ENCODE peak calls at places on chromosome 12, in ten cellular contexts. One of them, this sample, is unnamed.
A peak's percentile ranks its signal among the peaks of the same experiment; 100 is the strongest.

GRCh38 chr12:112606611-112607366 is 184.8 kb upstream of the RPH3A start:
- DNase-seq in HepG2: no peak
- DNase-seq in adrenal gland: no peak
- DNase-seq in progenitor cell of endocrine pancreas: no peak
- DNase-seq in colonic mucosa: no peak
- DNase-seq in brain microvascular endothelial cell: no peak
- DNase-seq in activated CD8-positive, alpha-beta T cell treated with anti-CD3 and anti-CD28 coated beads for 36 hours: peak; percentile 3
- DNase-seq in HFFc6: no peak
- DNase-seq in transverse colon: no peak
- DNase-seq in tibial artery: no peak
- DNase-seq in this sample: no peak

GRCh38 chr12:12439636-12440035 is 82.8 kb downstream of the BORCS5 start:
- DNase-seq in HepG2: peak; percentile 87
- DNase-seq in adrenal gland: peak; percentile 65
- DNase-seq in progenitor cell of endocrine pancreas: no peak
- DNase-seq in colonic mucosa: no peak
- DNase-seq in brain microvascular endothelial cell: peak; percentile 79
- DNase-seq in activated CD8-positive, alpha-beta T cell treated with anti-CD3 and anti-CD28 coated beads for 36 hours: peak; percentile 75
- DNase-seq in HFFc6: peak; percentile 34
- DNase-seq in transverse colon: no peak
- DNase-seq in tibial artery: no peak
- DNase-seq in this sample: no peak

GRCh38 chr12:132327351-132328171 is 1.8 kb downstream of the GALNT9 start:
- DNase-seq in HepG2: no peak
- DNase-seq in adrenal gland: peak; percentile 90
- DNase-seq in progenitor cell of endocrine pancreas: no peak
- DNase-seq in colonic mucosa: peak; percentile 40
- DNase-seq in brain microvascular endothelial cell: peak; percentile 88
- DNase-seq in activated CD8-positive, alpha-beta T cell treated with anti-CD3 and anti-CD28 coated beads for 36 hours: peak; percentile 85
- DNase-seq in HFFc6: peak; percentile 90
- DNase-seq in transverse colon: peak; percentile 61
- DNase-seq in tibial artery: no peak
- DNase-seq in this sample: no peak

GRCh38 chr12:20963762-20964161 is 153.3 kb downstream of the SLCO1B3 start:
- DNase-seq in HepG2: no peak
- DNase-seq in adrenal gland: no peak
- DNase-seq in progenitor cell of endocrine pancreas: no peak
- DNase-seq in colonic mucosa: no peak
- DNase-seq in brain microvascular endothelial cell: no peak
- DNase-seq in activated CD8-positive, alpha-beta T cell treated with anti-CD3 and anti-CD28 coated beads for 36 hours: no peak
- DNase-seq in HFFc6: no peak
- DNase-seq in transverse colon: no peak
- DNase-seq in tibial artery: no peak
- DNase-seq in this sample: no peak

GRCh38 chr12:93722757-93723567 is 45.8 kb downstream of the CRADD start:
- DNase-seq in HepG2: no peak
- DNase-seq in adrenal gland: peak; percentile 31
- DNase-seq in progenitor cell of endocrine pancreas: no peak
- DNase-seq in colonic mucosa: no peak
- DNase-seq in brain microvascular endothelial cell: no peak
- DNase-seq in activated CD8-positive, alpha-beta T cell treated with anti-CD3 and anti-CD28 coated beads for 36 hours: no peak
- DNase-seq in HFFc6: peak; percentile 90
- DNase-seq in transverse colon: no peak
- DNase-seq in tibial artery: no peak
- DNase-seq in this sample: no peak

GRCh38 chr12:50981319-50982239 is 29.2 kb downstream of the HIGD1C start:
- DNase-seq in HepG2: peak; percentile 57
- DNase-seq in adrenal gland: no peak
- DNase-seq in progenitor cell of endocrine pancreas: no peak
- DNase-seq in colonic mucosa: peak; percentile 36
- DNase-seq in brain microvascular endothelial cell: no peak
- DNase-seq in activated CD8-positive, alpha-beta T cell treated with anti-CD3 and anti-CD28 coated beads for 36 hours: no peak
- DNase-seq in HFFc6: no peak
- DNase-seq in transverse colon: no peak
- DNase-seq in tibial artery: no peak
- DNase-seq in this sample: peak; percentile 13

GRCh38 chr12:95198914-95199313 is 18.4 kb downstream of the FGD6 start:
- DNase-seq in HepG2: no peak
- DNase-seq in adrenal gland: no peak
- DNase-seq in progenitor cell of endocrine pancreas: no peak
- DNase-seq in colonic mucosa: no peak
- DNase-seq in brain microvascular endothelial cell: no peak
- DNase-seq in activated CD8-positive, alpha-beta T cell treated with anti-CD3 and anti-CD28 coated beads for 36 hours: no peak
- DNase-seq in HFFc6: no peak
- DNase-seq in transverse colon: no peak
- DNase-seq in tibial artery: no peak
- DNase-seq in this sample: no peak

GRCh38 chr12:53193040-53193439 is 12.3 kb upstream of the CSAD start:
- DNase-seq in HepG2: no peak
- DNase-seq in adrenal gland: no peak
- DNase-seq in progenitor cell of endocrine pancreas: no peak
- DNase-seq in colonic mucosa: no peak
- DNase-seq in brain microvascular endothelial cell: no peak
- DNase-seq in activated CD8-positive, alpha-beta T cell treated with anti-CD3 and anti-CD28 coated beads for 36 hours: no peak
- DNase-seq in HFFc6: no peak
- DNase-seq in transverse colon: no peak
- DNase-seq in tibial artery: peak; percentile 60
- DNase-seq in this sample: no peak

GRCh38 chr12:29455087-29455486 is 42.4 kb downstream of the OVCH1 start:
- DNase-seq in HepG2: no peak
- DNase-seq in adrenal gland: no peak
- DNase-seq in progenitor cell of endocrine pancreas: no peak
- DNase-seq in colonic mucosa: no peak
- DNase-seq in brain microvascular endothelial cell: no peak
- DNase-seq in activated CD8-positive, alpha-beta T cell treated with anti-CD3 and anti-CD28 coated beads for 36 hours: no peak
- DNase-seq in HFFc6: no peak
- DNase-seq in transverse colon: no peak
- DNase-seq in tibial artery: no peak
- DNase-seq in this sample: no peak

GRCh38 chr12:12585115-12585862 is 22.6 kb upstream of the DUSP16 start:
- DNase-seq in HepG2: peak; percentile 39
- DNase-seq in adrenal gland: peak; percentile 67
- DNase-seq in progenitor cell of endocrine pancreas: no peak
- DNase-seq in colonic mucosa: no peak
- DNase-seq in brain microvascular endothelial cell: no peak
- DNase-seq in activated CD8-positive, alpha-beta T cell treated with anti-CD3 and anti-CD28 coated beads for 36 hours: no peak
- DNase-seq in HFFc6: no peak
- DNase-seq in transverse colon: no peak
- DNase-seq in tibial artery: no peak
- DNase-seq in this sample: no peak

GRCh38 chr12:2324375-2324774 is 271.6 kb downstream of the CACNA1C start:
- DNase-seq in HepG2: no peak
- DNase-seq in adrenal gland: peak; percentile 8
- DNase-seq in progenitor cell of endocrine pancreas: no peak
- DNase-seq in colonic mucosa: peak; percentile 64
- DNase-seq in brain microvascular endothelial cell: no peak
- DNase-seq in activated CD8-positive, alpha-beta T cell treated with anti-CD3 and anti-CD28 coated beads for 36 hours: no peak
- DNase-seq in HFFc6: no peak
- DNase-seq in transverse colon: peak; percentile 65
- DNase-seq in tibial artery: no peak
- DNase-seq in this sample: no peak

DNA sequence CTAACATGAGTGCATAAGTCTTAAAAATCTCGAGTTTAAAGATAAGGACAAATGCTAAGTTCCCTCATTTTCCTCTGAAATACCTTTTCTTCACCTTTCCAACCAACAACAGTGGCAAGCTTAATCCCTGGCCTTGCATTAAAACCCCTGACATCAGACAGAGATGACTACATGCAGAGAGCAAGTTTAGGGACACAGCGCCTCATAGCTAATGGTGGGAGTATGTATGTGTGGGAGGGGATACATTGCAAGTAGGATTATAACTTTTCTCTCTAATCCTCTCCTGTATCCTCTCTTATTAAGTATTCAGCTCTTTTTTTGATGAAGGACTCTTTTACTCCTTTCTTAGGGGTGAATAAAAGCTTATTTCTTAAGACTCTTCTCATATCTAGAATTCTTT is 547.1 kb downstream of the CCER1 start:
- DNase-seq in HepG2: no peak
- DNase-seq in adrenal gland: no peak
- DNase-seq in progenitor cell of endocrine pancreas: no peak
- DNase-seq in colonic mucosa: no peak
- DNase-seq in brain microvascular endothelial cell: no peak
- DNase-seq in activated CD8-positive, alpha-beta T cell treated with anti-CD3 and anti-CD28 coated beads for 36 hours: peak; percentile 1
- DNase-seq in HFFc6: no peak
- DNase-seq in transverse colon: no peak
- DNase-seq in tibial artery: no peak
- DNase-seq in this sample: no peak
- TF ChIP-seq CTCF in HepG2: no peak
- TF ChIP-seq CTCF in adrenal gland: no peak
- TF ChIP-seq CTCF in progenitor cell of endocrine pancreas: no peak
- TF ChIP-seq CTCF in colonic mucosa: no peak
- TF ChIP-seq CTCF in brain microvascular endothelial cell: peak; percentile 10
- TF ChIP-seq CTCF in activated CD8-positive, alpha-beta T cell treated with anti-CD3 and anti-CD28 coated beads for 36 hours: no peak
- TF ChIP-seq CTCF in HFFc6: no peak
- TF ChIP-seq CTCF in transverse colon: no peak
- TF ChIP-seq CTCF in tibial artery: no peak
- TF ChIP-seq CTCF in this sample: peak; percentile 18

DNA sequence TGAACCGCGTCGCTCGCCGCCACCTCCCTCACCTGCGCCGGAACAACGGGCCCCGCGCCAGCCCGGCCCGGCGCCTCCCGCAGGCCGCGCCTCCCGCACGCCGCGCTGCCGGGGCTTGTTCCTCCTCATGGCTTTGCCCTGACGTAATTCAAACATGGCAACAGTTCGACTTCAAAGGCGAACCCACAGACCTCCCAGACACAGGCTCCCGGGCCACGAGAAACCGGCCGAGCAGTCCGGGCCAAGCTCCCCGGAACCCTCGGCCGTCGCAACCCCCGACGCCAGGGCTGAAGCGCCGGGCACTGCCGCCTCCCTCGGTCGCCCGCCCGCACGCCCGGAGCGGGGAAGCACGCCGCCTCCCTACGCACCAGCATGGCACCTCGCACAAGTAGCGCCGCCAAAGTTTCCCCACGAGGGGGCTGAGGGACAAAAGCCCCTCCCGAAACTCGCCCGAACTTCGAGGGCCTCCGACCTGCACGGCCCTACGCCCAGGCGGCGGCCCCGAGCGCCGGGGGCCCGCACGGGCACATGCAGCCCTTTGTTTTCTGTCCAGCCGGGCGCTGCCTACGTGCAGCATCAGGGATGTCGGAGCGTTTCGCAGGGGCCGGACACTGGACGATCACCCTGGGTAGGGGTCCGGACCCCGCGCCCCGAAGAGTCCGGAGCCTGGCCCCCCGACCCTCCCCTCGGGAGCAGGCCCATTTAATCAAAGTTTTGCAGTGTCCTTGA is 1.7 kb downstream of the SINHCAF start:
- DNase-seq in HepG2: peak; percentile 78
- DNase-seq in adrenal gland: peak; percentile 80
- DNase-seq in progenitor cell of endocrine pancreas: peak; percentile 77
- DNase-seq in colonic mucosa: peak; percentile 79
- DNase-seq in brain microvascular endothelial cell: peak; percentile 55
- DNase-seq in activated CD8-positive, alpha-beta T cell treated with anti-CD3 and anti-CD28 coated beads for 36 hours: peak; percentile 73
- DNase-seq in HFFc6: peak; percentile 56
- DNase-seq in transverse colon: peak; percentile 81
- DNase-seq in tibial artery: peak; percentile 77
- DNase-seq in this sample: peak; percentile 87
- TF ChIP-seq CTCF in HepG2: no peak
- TF ChIP-seq CTCF in adrenal gland: peak; percentile 5
- TF ChIP-seq CTCF in progenitor cell of endocrine pancreas: peak; percentile 42
- TF ChIP-seq CTCF in colonic mucosa: no peak
- TF ChIP-seq CTCF in brain microvascular endothelial cell: peak; percentile 12
- TF ChIP-seq CTCF in activated CD8-positive, alpha-beta T cell treated with anti-CD3 and anti-CD28 coated beads for 36 hours: no peak
- TF ChIP-seq CTCF in HFFc6: peak; percentile 44
- TF ChIP-seq CTCF in transverse colon: peak; percentile 21
- TF ChIP-seq CTCF in tibial artery: no peak
- TF ChIP-seq CTCF in this sample: no peak

GRCh38 chr12:122309564-122310121 is 43.3 kb upstream of the VPS33A start:
- DNase-seq in HepG2: no peak
- DNase-seq in adrenal gland: no peak
- DNase-seq in progenitor cell of endocrine pancreas: no peak
- DNase-seq in colonic mucosa: no peak
- DNase-seq in brain microvascular endothelial cell: no peak
- DNase-seq in activated CD8-positive, alpha-beta T cell treated with anti-CD3 and anti-CD28 coated beads for 36 hours: no peak
- DNase-seq in HFFc6: peak; percentile 9
- DNase-seq in transverse colon: no peak
- DNase-seq in tibial artery: no peak
- DNase-seq in this sample: peak; percentile 63

GRCh38 chr12:122303068-122303467 is 36.8 kb upstream of the VPS33A start:
- DNase-seq in HepG2: no peak
- DNase-seq in adrenal gland: no peak
- DNase-seq in progenitor cell of endocrine pancreas: no peak
- DNase-seq in colonic mucosa: no peak
- DNase-seq in brain microvascular endothelial cell: no peak
- DNase-seq in activated CD8-positive, alpha-beta T cell treated with anti-CD3 and anti-CD28 coated beads for 36 hours: no peak
- DNase-seq in HFFc6: no peak
- DNase-seq in transverse colon: no peak
- DNase-seq in tibial artery: no peak
- DNase-seq in this sample: no peak

GRCh38 chr12:122304924-122305323 is 38.6 kb upstream of the VPS33A start:
- DNase-seq in HepG2: no peak
- DNase-seq in adrenal gland: no peak
- DNase-seq in progenitor cell of endocrine pancreas: no peak
- DNase-seq in colonic mucosa: no peak
- DNase-seq in brain microvascular endothelial cell: no peak
- DNase-seq in activated CD8-positive, alpha-beta T cell treated with anti-CD3 and anti-CD28 coated beads for 36 hours: no peak
- DNase-seq in HFFc6: peak; percentile 37
- DNase-seq in transverse colon: no peak
- DNase-seq in tibial artery: no peak
- DNase-seq in this sample: no peak

GRCh38 chr12:122308811-122309210 is 42.5 kb upstream of the VPS33A start:
- DNase-seq in HepG2: no peak
- DNase-seq in adrenal gland: no peak
- DNase-seq in progenitor cell of endocrine pancreas: no peak
- DNase-seq in colonic mucosa: no peak
- DNase-seq in brain microvascular endothelial cell: no peak
- DNase-seq in activated CD8-positive, alpha-beta T cell treated with anti-CD3 and anti-CD28 coated beads for 36 hours: no peak
- DNase-seq in HFFc6: peak; percentile 57
- DNase-seq in transverse colon: no peak
- DNase-seq in tibial artery: no peak
- DNase-seq in this sample: no peak

DNA sequence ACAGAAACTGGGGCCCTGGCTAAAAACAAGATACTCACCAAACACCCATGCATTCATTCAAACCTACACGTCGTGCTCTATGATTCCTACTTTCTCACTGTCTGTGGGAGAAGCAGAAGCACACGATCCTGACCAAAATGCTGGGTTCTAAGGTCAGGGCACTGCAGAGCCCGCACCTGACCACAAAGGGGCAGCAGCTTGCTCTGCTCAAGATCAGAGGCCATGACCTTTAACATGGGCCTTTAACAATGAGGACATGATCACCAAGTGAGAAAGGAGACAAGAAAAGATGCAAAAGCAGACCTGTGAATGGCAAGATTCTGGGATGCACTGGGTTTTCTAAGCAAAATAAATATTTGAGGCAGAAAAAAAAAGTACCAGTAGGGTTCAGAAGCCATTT is 40.1 kb upstream of the VPS33A start:
- DNase-seq in HepG2: peak; percentile 21
- DNase-seq in adrenal gland: no peak
- DNase-seq in progenitor cell of endocrine pancreas: no peak
- DNase-seq in colonic mucosa: no peak
- DNase-seq in brain microvascular endothelial cell: no peak
- DNase-seq in activated CD8-positive, alpha-beta T cell treated with anti-CD3 and anti-CD28 coated beads for 36 hours: peak; percentile 11
- DNase-seq in HFFc6: no peak
- DNase-seq in transverse colon: no peak
- DNase-seq in tibial artery: no peak
- DNase-seq in this sample: no peak
- TF ChIP-seq CTCF in HepG2: peak; percentile 70
- TF ChIP-seq CTCF in adrenal gland: peak; percentile 20
- TF ChIP-seq CTCF in progenitor cell of endocrine pancreas: peak; percentile 31
- TF ChIP-seq CTCF in colonic mucosa: no peak
- TF ChIP-seq CTCF in brain microvascular endothelial cell: no peak
- TF ChIP-seq CTCF in activated CD8-positive, alpha-beta T cell treated with anti-CD3 and anti-CD28 coated beads for 36 hours: no peak
- TF ChIP-seq CTCF in HFFc6: no peak
- TF ChIP-seq CTCF in transverse colon: no peak
- TF ChIP-seq CTCF in tibial artery: no peak
- TF ChIP-seq CTCF in this sample: no peak

GRCh38 chr12:113940357-113940756 is 25.8 kb downstream of the RBM19 start:
- DNase-seq in HepG2: no peak
- DNase-seq in adrenal gland: no peak
- DNase-seq in progenitor cell of endocrine pancreas: no peak
- DNase-seq in colonic mucosa: no peak
- DNase-seq in brain microvascular endothelial cell: no peak
- DNase-seq in activated CD8-positive, alpha-beta T cell treated with anti-CD3 and anti-CD28 coated beads for 36 hours: no peak
- DNase-seq in HFFc6: no peak
- DNase-seq in transverse colon: no peak
- DNase-seq in tibial artery: no peak
- DNase-seq in this sample: no peak
- TF ChIP-seq CTCF in HepG2: no peak
- TF ChIP-seq CTCF in adrenal gland: no peak
- TF ChIP-seq CTCF in progenitor cell of endocrine pancreas: no peak
- TF ChIP-seq CTCF in colonic mucosa: no peak
- TF ChIP-seq CTCF in brain microvascular endothelial cell: no peak
- TF ChIP-seq CTCF in activated CD8-positive, alpha-beta T cell treated with anti-CD3 and anti-CD28 coated beads for 36 hours: no peak
- TF ChIP-seq CTCF in HFFc6: no peak
- TF ChIP-seq CTCF in transverse colon: no peak
- TF ChIP-seq CTCF in tibial artery: no peak
- TF ChIP-seq CTCF in this sample: no peak